ENCODE peak calls at places on chromosomes 13 and 19, in five cellular contexts. One of them, this sample, is unnamed.

GRCh38 chr19:34995551-34995950 is 4.6 kb upstream of the GRAMD1A start:
- DNase-seq in CD8-positive, alpha-beta T cell: no peak
- DNase-seq in Caco-2: peak
- DNase-seq in AG04450: no peak
- DNase-seq in glutamatergic neuron: no peak
- DNase-seq in this sample: no peak

GRCh38 chr13:48578516-48579166 is 45.8 kb upstream of the RCBTB2 start:
- DNase-seq in CD8-positive, alpha-beta T cell: no peak
- DNase-seq in Caco-2: no peak
- DNase-seq in AG04450: no peak
- DNase-seq in glutamatergic neuron: no peak
- DNase-seq in this sample: no peak

GRCh38 chr19:32646556-32646955 is 28.4 kb downstream of the ANKRD27 start:
- DNase-seq in CD8-positive, alpha-beta T cell: no peak
- DNase-seq in Caco-2: no peak
- DNase-seq in AG04450: no peak
- DNase-seq in glutamatergic neuron: no peak
- DNase-seq in this sample: no peak

GRCh38 chr13:20173121-20173746 is 12.4 kb upstream of the GJA3 start:
- DNase-seq in CD8-positive, alpha-beta T cell: no peak
- DNase-seq in Caco-2: no peak
- DNase-seq in AG04450: no peak
- DNase-seq in glutamatergic neuron: no peak
- DNase-seq in this sample: no peak

GRCh38 chr19:41928754-41929535 is 696 bp upstream of the ERFL start:
- DNase-seq in CD8-positive, alpha-beta T cell: peak
- DNase-seq in Caco-2: no peak
- DNase-seq in AG04450: no peak
- DNase-seq in glutamatergic neuron: no peak
- DNase-seq in this sample: no peak

GRCh38 chr13:27667946-27668345 is 46.3 kb downstream of the POLR1D start:
- DNase-seq in CD8-positive, alpha-beta T cell: no peak
- DNase-seq in Caco-2: no peak
- DNase-seq in AG04450: no peak
- DNase-seq in glutamatergic neuron: no peak
- DNase-seq in this sample: no peak

GRCh38 chr19:38562096-38562495 is 55.7 kb downstream of the MAP4K1 start:
- DNase-seq in CD8-positive, alpha-beta T cell: no peak
- DNase-seq in Caco-2: no peak
- DNase-seq in AG04450: no peak
- DNase-seq in glutamatergic neuron: no peak
- DNase-seq in this sample: no peak

GRCh38 chr19:48806518-48806817 is 4.4 kb downstream of the BCAT2 start:
- DNase-seq in CD8-positive, alpha-beta T cell: peak
- DNase-seq in Caco-2: no peak
- DNase-seq in AG04450: no peak
- DNase-seq in glutamatergic neuron: peak
- DNase-seq in this sample: no peak

GRCh38 chr19:16894080-16894479 is 5.3 kb downstream of the F2RL3 start:
- DNase-seq in CD8-positive, alpha-beta T cell: no peak
- DNase-seq in Caco-2: no peak
- DNase-seq in AG04450: no peak
- DNase-seq in glutamatergic neuron: peak
- DNase-seq in this sample: no peak

GRCh38 chr13:66660013-66660804 is 569.9 kb downstream of the PCDH9 start:
- DNase-seq in CD8-positive, alpha-beta T cell: no peak
- DNase-seq in Caco-2: no peak
- DNase-seq in AG04450: no peak
- DNase-seq in glutamatergic neuron: no peak
- DNase-seq in this sample: no peak

GRCh38 chr19:870963-871401 is 11.5 kb downstream of the CFD start:
- DNase-seq in CD8-positive, alpha-beta T cell: no peak
- DNase-seq in Caco-2: no peak
- DNase-seq in AG04450: no peak
- DNase-seq in glutamatergic neuron: no peak
- DNase-seq in this sample: no peak

GRCh38 chr13:78610381-78610883 is 7.1 kb upstream of the POU4F1 start:
- DNase-seq in CD8-positive, alpha-beta T cell: no peak
- DNase-seq in Caco-2: no peak
- DNase-seq in AG04450: peak
- DNase-seq in glutamatergic neuron: no peak
- DNase-seq in this sample: no peak

GRCh38 chr19:10644351-10645007 is 9.7 kb upstream of the ILF3 start:
- DNase-seq in CD8-positive, alpha-beta T cell: peak
- DNase-seq in Caco-2: peak
- DNase-seq in AG04450: peak
- DNase-seq in glutamatergic neuron: peak
- DNase-seq in this sample: peak

GRCh38 chr19:3963458-3964255 is 7.2 kb downstream of the DAPK3 start:
- DNase-seq in CD8-positive, alpha-beta T cell: no peak
- DNase-seq in Caco-2: no peak
- DNase-seq in AG04450: no peak
- DNase-seq in glutamatergic neuron: no peak
- DNase-seq in this sample: no peak

GRCh38 chr19:19109601-19110000 is 28.7 kb downstream of the TMEM161A start:
- DNase-seq in CD8-positive, alpha-beta T cell: no peak
- DNase-seq in Caco-2: no peak
- DNase-seq in AG04450: peak
- DNase-seq in glutamatergic neuron: no peak
- DNase-seq in this sample: no peak

GRCh38 chr13:72043361-72043760 is 176.4 kb upstream of the DACH1 start:
- DNase-seq in CD8-positive, alpha-beta T cell: no peak
- DNase-seq in Caco-2: no peak
- DNase-seq in AG04450: no peak
- DNase-seq in glutamatergic neuron: no peak
- DNase-seq in this sample: no peak

GRCh38 chr19:37803250-37803854 is 24.0 kb upstream of the ZNF573 start:
- DNase-seq in CD8-positive, alpha-beta T cell: no peak
- DNase-seq in Caco-2: no peak
- DNase-seq in AG04450: no peak
- DNase-seq in glutamatergic neuron: no peak
- DNase-seq in this sample: no peak

GRCh38 chr19:39692822-39693221 is 11.5 kb upstream of the LGALS14 start:
- DNase-seq in CD8-positive, alpha-beta T cell: no peak
- DNase-seq in Caco-2: no peak
- DNase-seq in AG04450: no peak
- DNase-seq in glutamatergic neuron: no peak
- DNase-seq in this sample: no peak
- TF ChIP-seq CTCF in CD8-positive, alpha-beta T cell: no peak
- TF ChIP-seq CTCF in Caco-2: no peak
- TF ChIP-seq CTCF in AG04450: no peak
- TF ChIP-seq CTCF in glutamatergic neuron: no peak
- TF ChIP-seq CTCF in this sample: no peak

GRCh38 chr19:5080030-5080644 is 111.2 kb downstream of the KDM4B start:
- DNase-seq in CD8-positive, alpha-beta T cell: no peak
- DNase-seq in Caco-2: no peak
- DNase-seq in AG04450: no peak
- DNase-seq in glutamatergic neuron: no peak
- DNase-seq in this sample: no peak
- TF ChIP-seq CTCF in CD8-positive, alpha-beta T cell: no peak
- TF ChIP-seq CTCF in Caco-2: no peak
- TF ChIP-seq CTCF in AG04450: no peak
- TF ChIP-seq CTCF in glutamatergic neuron: no peak
- TF ChIP-seq CTCF in this sample: no peak

GRCh38 chr19:30968210-30968609 is 381.0 kb downstream of the TSHZ3 start:
- DNase-seq in CD8-positive, alpha-beta T cell: no peak
- DNase-seq in Caco-2: peak
- DNase-seq in AG04450: no peak
- DNase-seq in glutamatergic neuron: no peak
- DNase-seq in this sample: no peak
- TF ChIP-seq CTCF in CD8-positive, alpha-beta T cell: no peak
- TF ChIP-seq CTCF in Caco-2: peak
- TF ChIP-seq CTCF in AG04450: peak
- TF ChIP-seq CTCF in glutamatergic neuron: no peak
- TF ChIP-seq CTCF in this sample: no peak

DNA sequence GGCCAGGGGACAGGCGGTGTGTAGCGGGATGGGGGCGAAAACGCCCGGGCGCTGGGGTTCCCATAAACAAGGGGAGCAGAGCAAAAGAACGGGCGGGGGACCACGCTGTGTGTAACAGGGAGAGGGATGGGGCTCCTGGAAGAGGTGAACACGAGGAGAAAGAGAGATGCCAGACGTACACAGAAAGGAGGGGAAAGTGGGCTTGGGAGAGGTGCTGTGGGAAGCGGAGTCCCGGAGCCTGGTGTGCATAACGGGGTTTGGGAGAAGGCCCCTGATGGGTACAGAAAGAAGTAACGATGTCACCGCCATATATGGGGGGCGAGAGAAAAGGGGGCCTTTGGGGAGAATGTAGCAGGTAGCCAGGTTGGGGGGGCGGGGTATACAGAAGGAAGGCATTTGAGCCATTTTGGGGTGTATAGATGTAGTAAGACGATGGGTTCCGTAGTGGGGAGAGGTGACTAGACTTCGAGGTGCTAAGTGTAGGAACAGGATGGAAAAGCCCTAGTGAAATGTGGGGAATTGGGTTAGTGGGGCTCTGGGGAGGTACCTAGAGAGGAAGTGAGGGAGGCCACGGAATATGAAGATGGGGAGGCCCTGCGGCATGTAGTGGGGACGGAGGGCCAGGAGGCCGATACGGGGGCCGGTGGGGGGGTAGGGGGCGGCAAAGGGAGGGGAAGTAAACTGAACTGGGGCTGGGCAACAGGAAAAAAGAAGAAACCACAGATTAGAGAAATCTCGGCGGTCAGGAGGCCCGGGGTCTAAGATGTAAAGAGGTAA is 762 bp downstream of the ZNF580 start:
- DNase-seq in CD8-positive, alpha-beta T cell: no peak
- DNase-seq in Caco-2: no peak
- DNase-seq in AG04450: no peak
- DNase-seq in glutamatergic neuron: peak
- DNase-seq in this sample: no peak
- TF ChIP-seq CTCF in CD8-positive, alpha-beta T cell: no peak
- TF ChIP-seq CTCF in Caco-2: no peak
- TF ChIP-seq CTCF in AG04450: no peak
- TF ChIP-seq CTCF in glutamatergic neuron: no peak
- TF ChIP-seq CTCF in this sample: no peak

This sample was measured in endothelial cell.